ENCODE peak calls at places on chromosomes 7 and 10, in six cellular contexts. R is nephron progenitor cell; Z is kidney epithelial cell; P is CD4-positive, alpha-beta T cell; K is right atrium auricular region; U is body of pancreas. X is an unnamed sample.

GRCh38 chr10:113648478-113648877 is 15.4 kb downstream of the NRAP start:
- DNase-seq in P (no peak), R (no peak), U (no peak), K (no peak), Z (no peak), X (no peak)

GRCh38 chr10:44906476-44906875 is 4.7 kb upstream of the TMEM72 start:
- DNase-seq in U (no peak), R (no peak), P (no peak), Z (no peak), K (no peak), X (no peak)

GRCh38 chr10:77539147-77539935 is 98.3 kb downstream of the KCNMA1 start:
- DNase-seq in K (no peak), Z (no peak), U (no peak), R (no peak), P (no peak), X (no peak)

GRCh38 chr10:35056133-35056532 is 34.0 kb downstream of the CUL2 start:
- DNase-seq in P (no peak), R (no peak), Z (no peak), K (no peak), U (no peak), X (no peak)

GRCh38 chr10:62847433-62847832 is 31.3 kb upstream of the EGR2 start:
- DNase-seq in U (no peak), K (no peak), Z (no peak), P (no peak), R (no peak), X (no peak)

GRCh38 chr7:84204655-84205054 is 10.1 kb upstream of the SEMA3A start:
- DNase-seq in P (no peak), U (no peak), Z (no peak), K (no peak), R (no peak), X (no peak)

GRCh38 chr10:119207713-119208552 is 562 bp downstream of the GRK5 start:
- DNase-seq in K (peak), Z (no peak), P (peak), R (peak), U (peak), X (peak)

GRCh38 chr7:102300643-102301211 is 14.1 kb downstream of the SH2B2 start:
- DNase-seq in Z (no peak), K (no peak), R (peak), P (no peak), U (no peak), X (no peak)

GRCh38 chr7:24476227-24476626 is 97.0 kb upstream of the PALS2 start:
- DNase-seq in R (no peak), U (no peak), P (no peak), Z (no peak), K (no peak), X (no peak)

GRCh38 chr10:95791425-95791979 is 35.5 kb downstream of the ENTPD1 start:
- DNase-seq in P (no peak), Z (no peak), U (no peak), K (no peak), R (no peak), X (no peak)

GRCh38 chr10:1638889-1639418 is 98.4 kb downstream of the ADARB2 start:
- DNase-seq in K (peak), P (no peak), Z (no peak), R (no peak), U (no peak), X (no peak)

GRCh38 chr7:86956567-86956966 is 102.9 kb downstream of the ELAPOR2 start:
- DNase-seq in P (no peak), R (no peak), K (no peak), U (no peak), Z (no peak), X (no peak)

GRCh38 chr10:3395487-3395886 is 222.9 kb upstream of the PITRM1 start:
- DNase-seq in Z (no peak), K (no peak), R (no peak), U (peak), P (no peak), X (no peak)

GRCh38 chr10:119602241-119603095 is 5.7 kb upstream of the TIAL1 start:
- DNase-seq in K (peak), U (peak), Z (no peak), P (peak), R (peak), X (no peak)

GRCh38 chr7:143910473-143911248 is 8.7 kb upstream of the TCAF1 start:
- DNase-seq in K (no peak), R (no peak), U (no peak), Z (no peak), P (no peak), X (no peak)

GRCh38 chr7:17680026-17680425 is 260.3 kb downstream of the SNX13 start:
- DNase-seq in K (peak), Z (no peak), P (no peak), U (peak), R (no peak), X (no peak)

GRCh38 chr10:58641095-58641531 is 128.4 kb downstream of the BICC1 start:
- DNase-seq in K (no peak), Z (peak), R (no peak), P (no peak), U (peak), X (no peak)

GRCh38 chr10:63866747-63867140 is 345.5 kb downstream of the REEP3 start:
- DNase-seq in P (no peak), R (peak), Z (no peak), U (no peak), K (no peak), X (no peak)

GRCh38 chr10:59878915-59879314 is 27.4 kb downstream of the CCDC6 start:
- DNase-seq in R (no peak), U (no peak), Z (no peak), K (no peak), P (no peak), X (no peak)

GRCh38 chr7:155751409-155751808 is 60.9 kb downstream of the SHH start:
- DNase-seq in Z (no peak), K (no peak), P (no peak), R (no peak), U (no peak), X (no peak)

GRCh38 chr10:91681361-91682276 is 48.7 kb upstream of the PPP1R3C start:
- DNase-seq in U (peak), R (no peak), P (no peak), K (no peak), Z (no peak), X (no peak)

GRCh38 chr7:33250421-33250827 is 121.1 kb downstream of the BBS9 start:
- DNase-seq in R (no peak), P (no peak), K (no peak), Z (no peak), U (no peak), X (no peak)

GRCh38 chr7:7564323-7564780 is 2.3 kb upstream of the MIOS start:
- DNase-seq in Z (peak), U (no peak), R (no peak), K (no peak), P (no peak), X (no peak)

GRCh38 chr10:97234403-97234802 is 48.6 kb upstream of the SLIT1 start:
- DNase-seq in U (peak), P (no peak), K (no peak), Z (no peak), R (no peak), X (no peak)

GRCh38 chr7:101507791-101508252 is 121.3 kb downstream of the MYL10 start:
- DNase-seq in U (peak), R (peak), Z (no peak), P (peak), K (no peak), X (no peak)

GRCh38 chr10:106772957-106773356 is 391.5 kb downstream of the SORCS1 start:
- DNase-seq in K (no peak), U (no peak), R (no peak), Z (no peak), P (no peak), X (no peak)

GRCh38 chr7:94656925-94657731 is 1.2 kb upstream of the SGCE start:
- DNase-seq in R (peak), P (no peak), K (no peak), U (no peak), Z (no peak), X (peak)

GRCh38 chr7:130095812-130096211 is 25.5 kb downstream of the KLHDC10 start:
- DNase-seq in K (no peak), Z (no peak), U (no peak), R (no peak), P (no peak), X (no peak)

GRCh38 chr10:36068542-36068941 is 426.4 kb upstream of the FZD8 start:
- DNase-seq in R (no peak), K (no peak), Z (no peak), U (no peak), P (no peak), X (no peak)

GRCh38 chr7:134962270-134962669 is 24.0 kb upstream of the AGBL3 start:
- DNase-seq in U (no peak), Z (no peak), P (no peak), R (no peak), K (no peak), X (no peak)

GRCh38 chr10:119762805-119763798 is 37.3 kb downstream of the INPP5F start:
- DNase-seq in P (no peak), U (no peak), K (no peak), R (no peak), Z (no peak), X (no peak)

GRCh38 chr7:3239291-3239691 is 61.8 kb upstream of the SDK1 start:
- DNase-seq in K (no peak), P (no peak), Z (peak), R (no peak), U (peak), X (no peak)

GRCh38 chr10:87559392-87559791 is 54.7 kb downstream of the MINPP1 start:
- DNase-seq in P (no peak), Z (no peak), R (no peak), U (no peak), K (no peak), X (no peak)

GRCh38 chr10:35526775-35527174 is 78.4 kb upstream of the GJD4 start:
- DNase-seq in P (no peak), K (no peak), U (no peak), R (no peak), Z (no peak), X (no peak)

GRCh38 chr7:151312356-151312755 is 29.3 kb upstream of the NUB1 start:
- DNase-seq in R (no peak), Z (no peak), P (no peak), K (no peak), U (no peak), X (no peak)

GRCh38 chr7:151309306-151309705 is 32.3 kb upstream of the NUB1 start:
- DNase-seq in U (no peak), K (peak), P (no peak), Z (no peak), R (no peak), X (no peak)

GRCh38 chr7:151311294-151311864 is 30.2 kb upstream of the NUB1 start:
- DNase-seq in R (no peak), Z (no peak), P (no peak), K (no peak), U (no peak), X (no peak)

GRCh38 chr7:151308791-151309190 is 32.8 kb upstream of the NUB1 start:
- DNase-seq in K (peak), Z (no peak), R (no peak), U (no peak), P (no peak), X (no peak)

GRCh38 chr7:151310578-151310977 is 31.0 kb upstream of the NUB1 start:
- DNase-seq in Z (no peak), U (peak), R (no peak), K (no peak), P (no peak), X (no peak)
- TF ChIP-seq CTCF in Z (peak), U (peak), R (peak), K (peak), P (no peak), X (no peak)

GRCh38 chr7:44489955-44490350 is 505 bp downstream of the NUDCD3 start:
- DNase-seq in K (no peak), P (peak), R (no peak), U (no peak), Z (no peak), X (no peak)

GRCh38 chr7:44486001-44486400 is 4.5 kb downstream of the NUDCD3 start:
- DNase-seq in U (no peak), R (no peak), Z (no peak), P (no peak), K (no peak), X (no peak)

GRCh38 chr7:44488955-44489354 is 1.5 kb downstream of the NUDCD3 start:
- DNase-seq in P (no peak), Z (no peak), R (no peak), K (no peak), U (no peak), X (no peak)

GRCh38 chr7:44484482-44485313 is 5.8 kb downstream of the NUDCD3 start:
- DNase-seq in K (no peak), Z (no peak), R (no peak), P (no peak), U (no peak), X (no peak)

DNA sequence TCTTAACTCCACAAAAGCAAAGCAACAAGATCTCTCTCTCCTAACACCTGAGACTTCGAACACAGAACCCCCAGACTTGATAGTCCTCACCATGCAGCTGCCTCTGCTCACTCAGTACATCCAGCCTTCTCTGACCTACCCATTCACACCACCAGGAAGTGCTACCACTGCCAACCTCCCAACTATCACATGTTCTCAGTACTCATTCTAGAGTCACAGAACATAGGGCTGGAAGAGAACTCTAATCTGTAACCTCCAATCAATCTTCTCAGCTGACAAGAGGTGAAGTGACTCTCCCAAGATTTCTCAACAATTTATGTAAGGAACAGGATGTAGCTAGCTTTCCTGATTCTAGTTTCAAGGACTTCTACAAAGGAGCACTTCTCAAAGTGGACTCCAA is 3.8 kb downstream of the NUDCD3 start:
- DNase-seq in R (no peak), U (peak), K (no peak), Z (no peak), P (no peak), X (no peak)
- TF ChIP-seq CTCF in R (no peak), U (no peak), K (no peak), Z (no peak), P (no peak), X (no peak)

DNA sequence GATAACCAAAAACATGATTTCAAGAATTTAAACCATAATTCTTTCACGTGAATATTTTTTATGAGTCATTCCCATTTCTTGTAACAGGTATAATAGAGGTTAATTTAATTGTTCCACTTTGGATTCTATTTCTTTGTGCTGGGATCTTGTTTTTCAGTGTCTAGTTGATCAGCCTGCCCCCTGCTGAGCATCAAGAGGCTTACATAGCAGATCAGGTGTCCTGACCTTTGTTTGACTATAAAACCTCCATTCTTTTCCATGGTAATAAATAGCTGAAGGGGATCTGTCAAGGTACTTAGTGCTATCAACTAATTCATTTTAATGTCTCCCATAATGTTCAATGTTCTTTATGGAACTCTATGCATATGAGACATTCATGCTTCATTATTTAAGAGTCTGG is 4.9 kb downstream of the COL17A1 start:
- DNase-seq in P (no peak), R (no peak), Z (no peak), K (no peak), U (peak), X (no peak)
- TF ChIP-seq CTCF in P (peak), R (peak), Z (peak), K (no peak), U (peak), X (no peak)

GRCh38 chr7:149785402-149785801 is 12.0 kb upstream of the ZNF467 start:
- DNase-seq in P (no peak), K (no peak), R (no peak), U (no peak), Z (no peak), X (no peak)

GRCh38 chr7:149789101-149789500 is 15.7 kb upstream of the ZNF467 start:
- DNase-seq in K (no peak), R (no peak), P (no peak), U (no peak), Z (no peak), X (no peak)

GRCh38 chr7:149788300-149788851 is 15.0 kb upstream of the ZNF467 start:
- DNase-seq in R (no peak), K (no peak), Z (no peak), P (no peak), U (no peak), X (no peak)

GRCh38 chr7:149785983-149786382 is 12.6 kb upstream of the ZNF467 start:
- DNase-seq in U (no peak), R (no peak), P (no peak), K (no peak), Z (no peak), X (no peak)

GRCh38 chr7:149787428-149788299 is 14.3 kb upstream of the ZNF467 start:
- DNase-seq in R (no peak), Z (no peak), U (peak), K (no peak), P (no peak), X (no peak)
- TF ChIP-seq CTCF in R (no peak), Z (peak), U (peak), K (no peak), P (no peak), X (no peak)

GRCh38 chr10:29470355-29470705 is 164.4 kb downstream of the SVIL start:
- DNase-seq in K (no peak), Z (no peak), U (no peak), R (peak), P (no peak), X (no peak)
- TF ChIP-seq CTCF in K (peak), Z (peak), U (no peak), R (peak), P (no peak), X (no peak)

DNA sequence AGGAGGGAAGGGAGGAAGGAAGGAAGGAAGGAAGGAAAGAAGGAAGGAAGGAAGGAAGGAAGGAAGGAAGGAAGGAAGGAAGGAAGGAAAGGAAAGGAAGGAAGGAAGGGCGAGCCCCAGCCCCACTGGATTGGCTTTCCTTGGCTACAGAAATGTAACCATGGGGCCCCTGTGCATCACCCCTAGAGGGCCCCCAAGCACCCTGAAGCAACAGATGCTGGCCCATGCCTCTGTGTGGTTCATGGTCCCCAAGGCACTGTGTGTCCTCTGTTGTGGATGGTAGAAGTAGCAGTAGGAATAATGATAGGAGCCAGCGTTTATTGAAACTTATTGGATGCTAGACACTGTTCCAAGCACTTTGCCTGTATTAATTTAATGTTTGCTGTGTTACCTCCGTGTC is 116.6 kb upstream of the MACROH2A2 start:
- DNase-seq in Z (no peak), R (no peak), K (no peak), U (peak), P (no peak), X (no peak)
- TF ChIP-seq CTCF in Z (no peak), R (no peak), K (no peak), U (peak), P (no peak), X (no peak)

X was measured in activated B cell treated with CpG ODN at 0.5 μM for 24 hours.